ENCODE peak calls at places on chromosomes 12 and 14, in five cellular contexts. R is effector memory CD4-positive, alpha-beta T cell; P is mucosa of descending colon; Y is AG10803; A is stimulated activated CD4-positive, alpha-beta T cell treated with anti-CD3 and anti-CD28 coated beads, TNF-alpha, amount 100 ng/mL, for 1 hour. I is an unnamed sample.

GRCh38 chr14:75911883-75912282 is 69.9 kb downstream of the TGFB3 start:
- DNase-seq in R (no peak), A (no peak), Y (no peak), P (peak), I (peak)

GRCh38 chr12:64016521-64016920 is 172.0 kb downstream of the SRGAP1 start:
- DNase-seq in A (no peak), P (no peak), Y (no peak), R (no peak), I (no peak)

GRCh38 chr12:82857911-82858533 is 171.3 kb downstream of the TMTC2 start:
- DNase-seq in Y (no peak), A (no peak), P (no peak), R (no peak), I (no peak)

GRCh38 chr12:1429980-1430379 is 164.4 kb downstream of the FBXL14 start:
- DNase-seq in Y (peak), P (no peak), A (no peak), R (no peak), I (peak)

GRCh38 chr12:26271889-26272492 is 76.6 kb downstream of the SSPN start:
- DNase-seq in A (no peak), P (peak), R (no peak), Y (peak), I (peak)

GRCh38 chr14:22648506-22648905 is 4.4 kb upstream of the OR6J1 start:
- DNase-seq in R (no peak), P (no peak), Y (peak), A (no peak), I (no peak)

GRCh38 chr14:87252103-87252502 is 740.9 kb downstream of the GALC start:
- DNase-seq in P (no peak), Y (no peak), R (no peak), A (no peak), I (no peak)

GRCh38 chr12:106140223-106140986 is 1.7 kb upstream of the NUAK1 start:
- DNase-seq in R (no peak), P (no peak), Y (no peak), A (no peak), I (no peak)

GRCh38 chr12:2297004-2297403 is 244.2 kb downstream of the CACNA1C start:
- DNase-seq in P (no peak), R (no peak), Y (no peak), A (no peak), I (no peak)